ENCODE peak calls at places on chromosomes 3 and 15, in nine cellular contexts. H is K562, G is heart left ventricle, U is uterus, M is breast epithelium, W is gastrocnemius medialis, X is ovary, E is adrenal gland, P is A549. N is an unnamed sample.

GRCh38 chr3:113035387-113035982 is 44.7 kb downstream of the GTPBP8 start:
- DNase-seq in X (no peak), E (peak; percentile 53), U (peak; percentile 24), H (peak; percentile 53), G (no peak), W (no peak), P (peak; percentile 73), M (no peak), N (peak; percentile 64)

GRCh38 chr15:71011503-71012155 is 103.6 kb upstream of the THSD4 start:
- DNase-seq in W (no peak), E (no peak), M (no peak), H (peak; percentile 8), G (no peak), P (peak; percentile 75), U (peak; percentile 28), X (no peak), N (no peak)

GRCh38 chr3:191894406-191894805 is 433.4 kb downstream of the PYDC2 start:
- DNase-seq in E (no peak), M (no peak), U (no peak), W (no peak), G (no peak), H (no peak), X (no peak), P (no peak), N (no peak)

GRCh38 chr15:43111354-43111753 is 5.5 kb upstream of the UBR1 start:
- DNase-seq in U (no peak), W (no peak), X (no peak), H (no peak), M (no peak), G (no peak), P (no peak), E (no peak), N (no peak)

GRCh38 chr3:137958635-137959034 is 51.3 kb upstream of the CLDN18 start:
- DNase-seq in G (no peak), W (no peak), H (no peak), P (no peak), M (no peak), X (no peak), E (no peak), U (no peak), N (no peak)

GRCh38 chr15:51184637-51185036 is 89.9 kb upstream of the TNFAIP8L3 start:
- DNase-seq in H (no peak), M (no peak), E (no peak), G (no peak), X (no peak), W (no peak), U (no peak), P (no peak), N (no peak)

GRCh38 chr3:128274837-128275236 is 121.6 kb downstream of the EEFSEC start:
- DNase-seq in E (no peak), G (no peak), P (no peak), W (no peak), M (no peak), H (no peak), U (no peak), X (no peak), N (no peak)

GRCh38 chr3:147921044-147921443 is 511.9 kb downstream of the ZIC1 start:
- DNase-seq in W (no peak), E (no peak), M (no peak), X (no peak), H (no peak), P (no peak), G (no peak), U (no peak), N (no peak)

GRCh38 chr15:41231536-41231935 is 468 bp downstream of the CHP1 start:
- DNase-seq in X (no peak), M (no peak), G (no peak), H (no peak), W (no peak), U (no peak), E (no peak), P (no peak), N (no peak)

GRCh38 chr3:187708696-187709095 is 6.3 kb upstream of the RTP2 start:
- DNase-seq in G (no peak), P (no peak), X (no peak), U (no peak), H (no peak), E (no peak), M (no peak), W (no peak), N (no peak)

GRCh38 chr3:14472471-14473351 is 67.4 kb downstream of the GRIP2 start:
- DNase-seq in U (peak; percentile 84), G (no peak), P (peak; percentile 44), X (peak; percentile 77), E (peak; percentile 84), W (no peak), H (no peak), M (no peak), N (no peak)

GRCh38 chr3:4983739-4984510 is 4.7 kb downstream of the BHLHE40 start:
- DNase-seq in M (no peak), E (peak; percentile 55), X (peak; percentile 34), W (peak; percentile 61), G (peak; percentile 85), P (peak; percentile 75), H (peak; percentile 54), U (peak; percentile 63), N (peak; percentile 44)

GRCh38 chr15:31214864-31215489 is 111.7 kb upstream of the KLF13 start:
- DNase-seq in M (peak; percentile 86), G (peak; percentile 45), U (peak; percentile 63), P (peak; percentile 35), X (peak; percentile 38), W (peak; percentile 81), H (no peak), E (peak; percentile 60), N (no peak)

GRCh38 chr3:141605883-141606282 is 119.1 kb downstream of the RASA2 start:
- DNase-seq in M (no peak), G (no peak), P (no peak), E (no peak), H (no peak), W (no peak), X (no peak), U (no peak), N (no peak)

GRCh38 chr3:52039846-52040245 is 16.5 kb downstream of the DUSP7 start:
- DNase-seq in M (peak; percentile 95), X (no peak), P (no peak), G (peak; percentile 92), U (peak; percentile 63), H (no peak), E (no peak), W (no peak), N (no peak)

GRCh38 chr3:150747909-150748568 is 14.9 kb downstream of the SIAH2 start:
- DNase-seq in W (no peak), U (no peak), P (no peak), G (no peak), X (no peak), H (no peak), E (no peak), M (no peak), N (peak; percentile 23)

GRCh38 chr15:52406601-52407000 is 111.0 kb upstream of the MYO5C start:
- DNase-seq in G (no peak), W (no peak), E (no peak), M (no peak), U (no peak), P (no peak), H (no peak), X (no peak), N (no peak)

GRCh38 chr15:75891895-75892294 is 11.8 kb upstream of the FBXO22 start:
- DNase-seq in H (no peak), M (no peak), U (no peak), P (peak; percentile 27), G (no peak), X (no peak), W (no peak), E (no peak), N (peak; percentile 24)
- TF ChIP-seq POLR2A in H (no peak), M (no peak), U (no peak), P (no peak), G (no peak), X (no peak), W (no peak), E (no peak), N (no peak)

DNA sequence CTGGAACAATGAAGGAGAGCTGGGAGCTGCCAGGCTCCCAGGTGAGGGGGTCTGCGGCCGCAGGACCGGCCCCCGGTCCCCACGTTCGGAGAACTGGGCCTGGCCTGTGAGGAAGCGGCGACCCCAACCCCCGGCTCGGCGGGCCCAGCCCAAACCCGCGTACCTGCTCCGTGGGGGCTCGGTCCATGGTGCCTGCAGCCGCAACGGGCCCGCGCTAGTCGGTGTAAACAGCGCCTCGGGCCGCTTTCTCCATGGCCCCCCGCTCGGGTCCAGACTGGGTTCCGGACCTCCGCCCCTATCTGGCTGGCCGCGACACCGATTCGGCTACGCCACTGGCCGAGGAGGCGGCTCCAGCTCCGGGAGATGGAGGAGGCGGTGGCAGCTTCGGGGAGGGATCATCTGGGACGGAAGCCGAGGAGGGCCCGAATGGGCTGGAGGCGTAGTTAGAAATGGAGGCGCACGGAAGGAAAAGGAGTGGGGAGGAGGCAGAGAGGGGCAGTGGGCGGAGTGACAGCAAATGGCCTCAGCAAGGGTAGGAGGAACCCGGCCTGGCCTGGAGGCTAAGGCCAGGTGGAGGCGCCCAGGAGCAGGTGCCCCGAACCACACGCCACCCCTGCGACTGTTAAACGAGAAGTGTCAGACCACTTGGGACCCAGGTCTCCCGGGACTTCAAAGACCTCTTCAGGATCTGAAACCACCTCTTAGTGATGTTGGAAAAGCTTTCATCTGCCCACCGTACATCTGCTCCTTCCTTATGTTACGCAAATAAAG is at the start of gene SECISBP2L:
- DNase-seq in E (peak; percentile 96), U (peak; percentile 92), H (peak; percentile 90), W (peak; percentile 85), G (peak; percentile 97), X (peak; percentile 90), M (peak; percentile 89), P (peak; percentile 93), N (peak; percentile 96)
- TF ChIP-seq POLR2A in E (peak; percentile 79), U (peak; percentile 69), H (peak; percentile 77), W (peak; percentile 66), G (peak; percentile 83), X (peak; percentile 51), M (peak; percentile 68), P (peak; percentile 17), N (peak; percentile 79)

GRCh38 chr15:101251830-101252820 is at the start of gene CHSY1:
- DNase-seq in M (peak; percentile 83), P (peak; percentile 92), H (peak; percentile 83), X (peak; percentile 95), W (peak; percentile 84), G (peak; percentile 94), E (peak; percentile 94), U (peak; percentile 93), N (peak; percentile 94)
- TF ChIP-seq POLR2A in M (peak; percentile 53), P (peak; percentile 93), H (peak; percentile 56), X (peak; percentile 97), W (peak; percentile 90), G (peak; percentile 88), E (peak; percentile 87), U (peak; percentile 78), N (peak; percentile 78)

DNA sequence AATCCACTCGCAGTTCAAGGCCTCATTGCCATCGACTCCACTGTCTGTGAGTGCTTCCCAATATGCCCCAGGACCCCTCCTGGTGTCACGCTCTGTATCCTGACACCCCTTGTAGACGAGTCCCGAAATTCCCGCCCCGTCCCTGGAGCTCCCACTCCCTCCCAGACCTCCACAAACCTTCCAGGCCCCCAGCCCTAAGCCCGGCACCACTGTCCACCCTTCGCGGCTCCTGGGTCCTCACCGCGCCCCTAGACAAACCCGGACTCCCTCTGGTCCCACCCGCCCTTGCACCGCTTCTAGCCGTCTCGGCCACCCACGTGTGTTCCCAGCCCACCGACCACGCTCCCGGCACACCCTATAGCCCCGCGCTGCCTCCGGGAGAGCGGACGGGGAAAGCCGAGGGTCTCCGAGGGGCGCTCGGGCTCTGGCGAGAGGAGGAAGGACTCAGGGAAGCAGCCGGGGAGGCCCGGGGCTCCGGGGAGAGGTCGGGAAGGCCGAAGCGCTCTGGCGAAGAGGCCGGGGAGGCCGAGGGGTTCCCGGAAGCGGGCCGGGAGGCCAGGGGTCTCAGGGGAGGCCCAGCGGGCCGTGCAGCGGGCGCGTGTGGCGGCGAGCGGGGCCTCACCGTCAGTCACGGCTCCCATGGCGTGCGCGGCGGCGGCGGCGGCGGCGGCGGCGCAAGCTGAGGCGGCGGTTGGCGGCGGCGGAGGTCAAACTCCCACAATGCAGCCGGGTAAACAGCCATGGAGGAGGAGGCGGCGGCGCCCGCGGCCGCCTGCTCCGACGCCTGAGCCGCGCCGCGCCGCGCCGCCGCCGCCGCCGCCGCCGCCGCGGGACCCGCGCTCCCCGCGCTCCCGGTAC is at the start of the genes ATXN7 and THOC7:
- DNase-seq in P (peak; percentile 47), X (peak; percentile 74), M (peak; percentile 29), E (peak; percentile 59), G (peak; percentile 76), W (peak; percentile 41), H (peak; percentile 77), U (peak; percentile 58), N (peak; percentile 77)
- TF ChIP-seq POLR2A in P (peak; percentile 11), X (no peak), M (no peak), E (no peak), G (no peak), W (peak; percentile 40), H (peak; percentile 17), U (peak; percentile 13), N (peak; percentile 31)

N was measured in erythroblast.